ENCODE peak calls at places on chromosome 6, in eight cellular contexts. O, W, J, C, I, X, E and U are unnamed samples. For H3K9me3, the result is how much of the 10 kb centered on the place peaks cover.

GRCh38 chr6:101114703-101115102 is 233.6 kb upstream of the ASCC3 start:
- DNase-seq in E (no peak), W (no peak), O (peak), X (peak), J (peak), C (peak), I (no peak), U (no peak)

GRCh38 chr6:107491059-107491609 is 1.2 kb downstream of the SOBP start:
- DNase-seq in W (peak), O (peak), I (peak), C (peak), X (peak), E (peak), J (peak), U (no peak)

GRCh38 chr6:159037746-159038290 is 7.0 kb downstream of the TAGAP start:
- DNase-seq in X (no peak), W (no peak), C (peak), I (no peak), O (no peak), J (no peak), E (no peak), U (no peak)

GRCh38 chr6:44486002-44486421 is 98.5 kb downstream of the CDC5L start:
- DNase-seq in X (no peak), W (no peak), O (peak), I (no peak), E (no peak), C (peak), J (no peak), U (no peak)

GRCh38 chr6:37624606-37625574 is 72.8 kb downstream of the MDGA1 start:
- DNase-seq in X (no peak), W (no peak), O (peak), J (peak), I (no peak), E (peak), C (peak), U (no peak)

GRCh38 chr6:136969433-136969832 is 47.3 kb downstream of the SLC35D3 start:
- DNase-seq in C (peak), O (no peak), W (no peak), J (peak), I (no peak), E (peak), X (no peak), U (no peak)

GRCh38 chr6:144219056-144219685 is 66.0 kb upstream of the UTRN start:
- DNase-seq in E (no peak), X (peak), J (no peak), I (no peak), W (no peak), C (peak), O (peak), U (no peak)

GRCh38 chr6:87431263-87431662 is 23.5 kb downstream of the CFAP206 start:
- DNase-seq in I (no peak), C (peak), W (no peak), J (no peak), O (peak), E (no peak), X (no peak), U (no peak)

GRCh38 chr6:100202417-100203194 is 208.6 kb upstream of the MCHR2 start:
- DNase-seq in W (no peak), O (peak), C (peak), J (no peak), E (no peak), I (no peak), X (no peak), U (no peak)

GRCh38 chr6:34084591-34085280 is 61.2 kb downstream of the GRM4 start:
- DNase-seq in E (no peak), J (no peak), X (no peak), I (no peak), C (no peak), W (no peak), O (no peak), U (no peak)

GRCh38 chr6:144158133-144158532 is 7.8 kb downstream of the STX11 start:
- DNase-seq in J (peak), X (no peak), O (peak), C (peak), W (no peak), E (no peak), I (peak), U (no peak)

GRCh38 chr6:131765081-131765852 is 42.6 kb upstream of the ENPP1 start:
- DNase-seq in W (no peak), X (no peak), J (no peak), O (peak), E (no peak), C (peak), I (no peak), U (no peak)

GRCh38 chr6:116568851-116569755 is 2.2 kb upstream of the RWDD1 start:
- DNase-seq in O (peak), X (no peak), C (no peak), E (no peak), J (no peak), I (no peak), W (no peak), U (no peak)

DNA sequence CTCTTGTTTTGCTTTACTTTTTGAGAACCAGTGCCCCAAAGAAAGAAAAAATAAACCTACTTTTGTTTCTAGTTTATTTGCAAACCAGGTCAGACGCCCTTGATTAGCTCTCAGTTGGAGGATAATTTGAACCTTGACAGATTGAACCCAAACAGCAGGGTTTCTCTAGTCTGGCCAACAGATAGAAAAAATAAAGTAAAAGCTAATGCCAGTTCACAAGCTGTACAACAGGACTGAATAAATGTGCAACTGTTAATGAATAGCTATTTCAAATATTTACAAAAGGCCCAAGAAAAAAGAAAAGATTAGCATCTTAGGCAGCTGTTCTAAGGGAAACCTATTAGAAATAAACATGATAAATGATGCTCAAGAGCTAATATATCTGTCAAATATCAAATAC is 331.8 kb downstream of the CDKAL1 start:
- DNase-seq in C (no peak), W (no peak), I (no peak), X (no peak), E (no peak), O (no peak), J (no peak), U (no peak)
- H3K9me3 ChIP-seq in C (under half), W (under half), I (under half), X (under half), E (under half), O (under half), J (under half), U (under half)

DNA sequence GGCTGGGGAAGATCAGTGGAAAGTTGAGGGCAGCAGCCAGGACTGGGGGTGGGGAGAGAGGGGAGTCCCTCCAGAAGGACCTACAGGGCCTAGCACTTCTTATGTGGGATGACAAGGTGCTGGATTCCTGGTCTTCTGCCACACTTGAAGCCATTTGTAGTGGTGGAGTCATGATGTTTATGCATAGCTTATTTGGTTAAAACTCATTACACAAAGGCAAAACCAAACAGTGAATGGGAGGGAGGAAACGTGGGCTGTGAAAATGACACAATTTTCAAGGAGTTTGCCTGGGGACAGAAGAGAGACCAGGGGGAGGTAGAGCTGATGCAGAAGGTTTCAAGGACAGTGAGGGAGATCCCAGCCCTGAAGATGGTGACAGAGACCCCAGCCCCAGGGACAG is 50.8 kb downstream of the DACT2 start:
- DNase-seq in W (no peak), I (no peak), C (no peak), O (no peak), X (no peak), E (no peak), J (no peak), U (no peak)
- H3K9me3 ChIP-seq in W (under half), I (under half), C (under half), O (under half), X (under half), E (under half), J (under half), U (under half)

GRCh38 chr6:61203966-61204496 is 1082.0 kb downstream of the KHDRBS2 start:
- DNase-seq in E (no peak), C (no peak), X (no peak), J (no peak), W (no peak), I (no peak), O (no peak), U (no peak)
- H3K9me3 ChIP-seq in E (under half), C (under half), X (under half), J (half or more), W (under half), I (under half), O (under half), U (under half)

GRCh38 chr6:161210857-161211256 is 63.0 kb downstream of the AGPAT4 start:
- DNase-seq in X (no peak), I (no peak), W (no peak), C (no peak), O (no peak), E (no peak), J (no peak), U (no peak)

GRCh38 chr6:161212902-161213301 is 61.0 kb downstream of the AGPAT4 start:
- DNase-seq in E (no peak), O (no peak), I (no peak), W (no peak), J (no peak), X (no peak), C (no peak), U (no peak)

GRCh38 chr6:161214722-161215121 is 59.1 kb downstream of the AGPAT4 start:
- DNase-seq in X (no peak), C (no peak), O (no peak), I (no peak), J (no peak), W (no peak), E (no peak), U (no peak)

GRCh38 chr6:161215193-161215592 is 58.7 kb downstream of the AGPAT4 start:
- DNase-seq in I (no peak), J (no peak), C (peak), W (no peak), X (no peak), O (peak), E (no peak), U (no peak)

GRCh38 chr6:161211380-161212035 is 62.4 kb downstream of the AGPAT4 start:
- DNase-seq in X (peak), E (no peak), I (no peak), O (no peak), W (no peak), C (no peak), J (no peak), U (no peak)
- H3K9me3 ChIP-seq in X (under half), E (under half), I (under half), O (under half), W (under half), C (under half), J (under half), U (under half)

DNA sequence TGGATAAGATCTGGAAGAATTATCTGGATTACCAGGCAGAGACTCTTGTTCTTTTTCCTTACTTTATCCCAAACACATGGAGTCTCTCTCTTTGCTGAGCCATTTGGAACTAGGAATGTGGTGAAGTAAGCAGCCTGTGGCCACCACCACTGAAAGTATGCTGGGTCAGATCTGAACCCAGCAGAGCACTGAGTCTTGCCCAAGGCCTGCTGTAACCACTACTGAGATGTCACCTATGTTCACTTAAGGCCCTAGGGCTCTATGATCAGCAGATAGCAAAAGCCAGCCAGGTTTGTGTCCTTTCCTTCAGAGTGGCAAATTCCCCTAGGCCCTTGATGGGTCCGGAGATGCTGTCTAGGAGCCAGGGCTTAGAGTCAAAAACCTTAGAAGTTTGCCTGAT is 103.3 kb upstream of the PLN start:
- DNase-seq in I (no peak), W (no peak), J (no peak), X (no peak), O (no peak), C (no peak), E (no peak), U (no peak)
- H3K9me3 ChIP-seq in I (half or more), W (under half), J (half or more), X (under half), O (under half), C (under half), E (under half), U (under half)

DNA sequence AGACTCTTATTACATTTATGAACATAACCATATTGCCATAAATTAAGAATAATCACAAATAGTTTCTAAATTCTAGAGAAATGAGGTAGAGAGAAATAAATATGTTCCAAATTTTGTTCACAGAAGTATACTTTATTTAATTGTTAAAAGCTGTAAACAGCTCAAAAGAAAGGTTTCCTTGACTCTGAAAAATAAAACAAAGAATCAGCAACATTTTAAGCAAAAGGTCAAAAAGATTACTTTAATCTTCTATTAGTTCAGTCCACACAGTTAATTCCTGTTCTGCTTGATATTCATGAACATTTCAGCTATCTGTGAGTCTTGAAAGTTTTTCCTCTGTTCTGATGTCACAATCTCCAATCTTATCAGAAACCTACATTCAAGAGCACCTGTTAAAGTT is 197.9 kb downstream of the GJA1 start:
- DNase-seq in O (no peak), J (no peak), E (no peak), W (no peak), X (no peak), I (no peak), C (no peak), U (no peak)
- H3K9me3 ChIP-seq in O (under half), J (half or more), E (under half), W (under half), X (under half), I (under half), C (under half), U (under half)

GRCh38 chr6:13947611-13948178 is 22.9 kb downstream of the RNF182 start:
- DNase-seq in C (no peak), I (no peak), O (no peak), E (no peak), X (no peak), J (no peak), W (no peak), U (no peak)
- H3K9me3 ChIP-seq in C (under half), I (under half), O (under half), E (under half), X (under half), J (under half), W (under half), U (under half)

GRCh38 chr6:82458705-82459104 is 95.1 kb downstream of the TPBG start:
- DNase-seq in W (no peak), E (no peak), X (no peak), C (no peak), I (no peak), J (no peak), O (no peak), U (no peak)
- H3K9me3 ChIP-seq in W (under half), E (under half), X (under half), C (under half), I (under half), J (under half), O (under half), U (under half)